ENCODE peak calls at places on chromosomes 3 and 15, in four cellular contexts. E is bronchial epithelial cell, K is dorsolateral prefrontal cortex, D is cardiac muscle cell. X is an unnamed sample.

GRCh38 chr15:99086327-99086667 is 18.6 kb upstream of the SYNM start:
- DNase-seq in E (no peak), K (no peak), D (no peak), X (no peak)

GRCh38 chr3:58633157-58633865 is 33.3 kb downstream of the FAM3D start:
- DNase-seq in E (no peak), K (no peak), D (peak), X (no peak)

GRCh38 chr3:10986592-10986991 is 6.0 kb upstream of the SLC6A1 start:
- DNase-seq in E (no peak), K (no peak), D (peak), X (no peak)

GRCh38 chr15:90838066-90838465 is 30.3 kb upstream of the FURIN start:
- DNase-seq in E (no peak), K (no peak), D (no peak), X (no peak)

GRCh38 chr3:63791974-63792373 is 27.1 kb upstream of the C3orf49 start:
- DNase-seq in E (peak), K (no peak), D (no peak), X (no peak)

GRCh38 chr3:12780776-12781175 is 15.7 kb upstream of the CAND2 start:
- DNase-seq in E (no peak), K (no peak), D (no peak), X (no peak)

GRCh38 chr3:69761896-69762789 is 22.9 kb downstream of the MITF start:
- DNase-seq in E (peak), K (no peak), D (no peak), X (no peak)

GRCh38 chr3:25479727-25480010 is 51.6 kb downstream of the RARB start:
- DNase-seq in E (no peak), K (no peak), D (no peak), X (no peak)

GRCh38 chr3:160605315-160605714 is 39.9 kb upstream of the KPNA4 start:
- DNase-seq in E (no peak), K (no peak), D (no peak), X (no peak)

GRCh38 chr3:3196148-3196861 is 16.8 kb upstream of the CRBN start:
- DNase-seq in E (peak), K (no peak), D (peak), X (peak)

GRCh38 chr3:87127286-87127685 is 99.8 kb upstream of the CHMP2B start:
- DNase-seq in E (no peak), K (no peak), D (no peak), X (no peak)

GRCh38 chr3:37944243-37944955 is 46.2 kb upstream of the VILL start:
- DNase-seq in E (no peak), K (no peak), D (no peak), X (peak)

GRCh38 chr15:47218295-47218694 is 499.0 kb upstream of the SEMA6D start:
- DNase-seq in E (peak), K (no peak), D (no peak), X (no peak)

GRCh38 chr15:67840747-67841634 is 1.1 kb upstream of the RNU6-1 start:
- DNase-seq in E (peak), K (no peak), D (peak), X (peak)

X was measured in HT-29.